ENCODE peak calls at places on chromosomes 16 and 17, in seven cellular contexts. Z is H9; S is EH; V is T-helper 17 cell; R is stimulated activated CD4-positive, alpha-beta T cell treated with anti-CD3 and anti-CD28 coated beads, Interleukin-2, amount 100 ng/mL, for 48 hours; L is hepatic stellate cell; T is AG08396. H is an unnamed sample.

GRCh38 chr16:13898233-13898632 is 21.7 kb upstream of the ERCC4 start:
- DNase-seq in Z (no peak), S (no peak), V (no peak), R (no peak), L (no peak), T (no peak), H (no peak)

GRCh38 chr17:80028030-80028429 is 7.6 kb downstream of the TBC1D16 start:
- DNase-seq in Z (no peak), S (no peak), V (no peak), R (no peak), L (no peak), T (no peak), H (no peak)

GRCh38 chr17:46977348-46977747 is 1.7 kb downstream of the RPRML start:
- DNase-seq in Z (peak), S (peak), V (no peak), R (no peak), L (peak), T (no peak), H (peak)

GRCh38 chr16:81831722-81832126 is 52.6 kb downstream of the PLCG2 start:
- DNase-seq in Z (peak), S (peak), V (no peak), R (no peak), L (no peak), T (no peak), H (no peak)

GRCh38 chr17:81839301-81839700 is 4.5 kb upstream of the PPP1R27 start:
- DNase-seq in Z (no peak), S (no peak), V (no peak), R (no peak), L (no peak), T (no peak), H (no peak)

GRCh38 chr17:8836821-8837426 is 30.6 kb downstream of the PIK3R6 start:
- DNase-seq in Z (no peak), S (peak), V (no peak), R (no peak), L (no peak), T (no peak), H (no peak)

GRCh38 chr16:84013787-84014569 is 28.6 kb downstream of the SLC38A8 start:
- DNase-seq in Z (peak), S (peak), V (peak), R (peak), L (no peak), T (peak), H (peak)

GRCh38 chr17:40818733-40819527 is 3.5 kb downstream of the KRT10 start:
- DNase-seq in Z (peak), S (peak), V (peak), R (peak), L (peak), T (peak), H (peak)

GRCh38 chr17:71792966-71793365 is 327.9 kb upstream of the SOX9 start:
- DNase-seq in Z (no peak), S (peak), V (no peak), R (no peak), L (peak), T (peak), H (peak)

GRCh38 chr17:81713004-81713555 is 996 bp downstream of the SLC25A10 start:
- DNase-seq in Z (no peak), S (peak), V (no peak), R (no peak), L (no peak), T (no peak), H (no peak)

GRCh38 chr17:42180922-42181850 is at the start of gene KCNH4:
- DNase-seq in Z (peak), S (peak), V (peak), R (peak), L (peak), T (peak), H (peak)

GRCh38 chr17:2782030-2782429 is 14.2 kb upstream of the RAP1GAP2 start:
- DNase-seq in Z (no peak), S (peak), V (no peak), R (no peak), L (no peak), T (no peak), H (no peak)

GRCh38 chr17:17725853-17726720 is 44.8 kb downstream of the RAI1 start:
- DNase-seq in Z (no peak), S (no peak), V (no peak), R (no peak), L (no peak), T (no peak), H (no peak)

GRCh38 chr17:59572301-59572924 is 7.0 kb downstream of the DHX40 start:
- DNase-seq in Z (no peak), S (peak), V (no peak), R (no peak), L (no peak), T (no peak), H (peak)

GRCh38 chr17:27319536-27320221 is 25.8 kb downstream of the WSB1 start:
- DNase-seq in Z (peak), S (peak), V (no peak), R (no peak), L (no peak), T (peak), H (peak)

GRCh38 chr17:66789093-66789492 is 45.8 kb upstream of the CACNG5 start:
- DNase-seq in Z (no peak), S (no peak), V (no peak), R (no peak), L (no peak), T (no peak), H (no peak)

GRCh38 chr17:73350864-73351263 is 39.1 kb upstream of the CDC42EP4 start:
- DNase-seq in Z (no peak), S (no peak), V (no peak), R (no peak), L (no peak), T (no peak), H (no peak)

GRCh38 chr16:3004781-3005284 is 7.9 kb upstream of the CLDN9 start:
- DNase-seq in Z (peak), S (no peak), V (no peak), R (no peak), L (no peak), T (no peak), H (no peak)

GRCh38 chr16:87956169-87956770 is 5.0 kb downstream of the BANP start:
- DNase-seq in Z (no peak), S (peak), V (peak), R (peak), L (no peak), T (peak), H (peak)

GRCh38 chr16:67284699-67285646 is 5.6 kb downstream of the PLEKHG4 start:
- DNase-seq in Z (peak), S (peak), V (no peak), R (no peak), L (peak), T (peak), H (peak)

GRCh38 chr17:58611331-58611730 is 80.5 kb downstream of the TEX14 start:
- DNase-seq in Z (no peak), S (peak), V (no peak), R (no peak), L (no peak), T (no peak), H (peak)

GRCh38 chr17:69908599-69909368 is 166.2 kb upstream of the KCNJ16 start:
- DNase-seq in Z (no peak), S (no peak), V (no peak), R (no peak), L (no peak), T (no peak), H (no peak)

GRCh38 chr17:81523139-81524062 is 4.8 kb upstream of the FSCN2 start:
- DNase-seq in Z (peak), S (peak), V (no peak), R (no peak), L (no peak), T (peak), H (peak)

GRCh38 chr16:86751081-86752030 is 173.0 kb downstream of the FOXL1 start:
- DNase-seq in Z (no peak), S (peak), V (no peak), R (no peak), L (peak), T (peak), H (peak)

GRCh38 chr17:34311291-34311690 is 7.9 kb upstream of the CCL8 start:
- DNase-seq in Z (no peak), S (no peak), V (no peak), R (no peak), L (no peak), T (no peak), H (no peak)

GRCh38 chr16:50568187-50568830 is 20.1 kb downstream of the NKD1 start:
- DNase-seq in Z (no peak), S (no peak), V (no peak), R (no peak), L (no peak), T (no peak), H (no peak)

GRCh38 chr16:87860553-87861299 is 8.6 kb downstream of the SLC7A5 start:
- DNase-seq in Z (no peak), S (peak), V (no peak), R (no peak), L (peak), T (no peak), H (peak)

GRCh38 chr16:84312783-84313382 is 18.2 kb downstream of the WFDC1 start:
- DNase-seq in Z (peak), S (no peak), V (no peak), R (no peak), L (no peak), T (no peak), H (no peak)

GRCh38 chr17:20171741-20172377 is 162.7 kb downstream of the SPECC1 start:
- DNase-seq in Z (no peak), S (peak), V (no peak), R (no peak), L (no peak), T (no peak), H (peak)

GRCh38 chr17:55062921-55063320 is 94.4 kb downstream of the STXBP4 start:
- DNase-seq in Z (no peak), S (peak), V (no peak), R (no peak), L (no peak), T (peak), H (no peak)

GRCh38 chr16:57303910-57304168 is 19.4 kb upstream of the PLLP start:
- DNase-seq in Z (no peak), S (no peak), V (no peak), R (no peak), L (no peak), T (no peak), H (no peak)

GRCh38 chr16:57960826-57961472 is 10.0 kb downstream of the CNGB1 start:
- DNase-seq in Z (peak), S (no peak), V (no peak), R (no peak), L (no peak), T (no peak), H (no peak)

GRCh38 chr16:75326333-75326732 is 74.9 kb upstream of the BCAR1 start:
- DNase-seq in Z (no peak), S (no peak), V (no peak), R (no peak), L (no peak), T (no peak), H (no peak)

GRCh38 chr17:30323895-30324319 is 9.9 kb downstream of the TMIGD1 start:
- DNase-seq in Z (no peak), S (peak), V (no peak), R (no peak), L (no peak), T (no peak), H (peak)

GRCh38 chr16:55711959-55712876 is 56.4 kb downstream of the SLC6A2 start:
- DNase-seq in Z (peak), S (peak), V (peak), R (peak), L (peak), T (peak), H (peak)

GRCh38 chr16:28304214-28304613 is 11.9 kb downstream of the SBK1 start:
- DNase-seq in Z (peak), S (peak), V (no peak), R (no peak), L (peak), T (peak), H (peak)

GRCh38 chr16:46582313-46582712 is 38.9 kb downstream of the SHCBP1 start:
- DNase-seq in Z (no peak), S (no peak), V (no peak), R (no peak), L (no peak), T (no peak), H (no peak)